ENCODE peak calls at places on chromosomes 3 and 15, in five cellular contexts. J, M, E, A and Y are unnamed samples.

GRCh38 chr3:80244390-80244789 is 476.6 kb upstream of the ROBO1 start:
- DNase-seq in M (peak), E (no peak), J (no peak), A (no peak), Y (no peak)

GRCh38 chr3:141553055-141553454 is 66.2 kb downstream of the RASA2 start:
- DNase-seq in J (no peak), E (no peak), M (no peak), A (no peak), Y (no peak)

GRCh38 chr3:185728630-185729334 is 96.1 kb downstream of the IGF2BP2 start:
- DNase-seq in E (no peak), M (peak), A (no peak), J (no peak), Y (no peak)

GRCh38 chr3:141072950-141073349 is 21.8 kb downstream of the SPSB4 start:
- DNase-seq in M (no peak), J (no peak), E (no peak), A (no peak), Y (no peak)

GRCh38 chr3:143002083-143002712 is 828 bp downstream of the U2SURP start:
- DNase-seq in J (no peak), M (peak), A (no peak), E (no peak), Y (no peak)

GRCh38 chr3:138459619-138460535 is 25.5 kb downstream of the ESYT3 start:
- DNase-seq in J (no peak), A (no peak), E (no peak), M (no peak), Y (no peak)

GRCh38 chr15:96038650-96039049 is 291.9 kb upstream of the NR2F2 start:
- DNase-seq in M (no peak), A (no peak), E (no peak), J (no peak), Y (no peak)

GRCh38 chr3:162338514-162338913 is 841.9 kb downstream of the OTOL1 start:
- DNase-seq in M (peak), A (no peak), J (no peak), E (no peak), Y (no peak)

GRCh38 chr3:33299395-33300081 is 22.3 kb downstream of the FBXL2 start:
- DNase-seq in J (no peak), A (no peak), M (peak), E (peak), Y (no peak)

GRCh38 chr15:91866971-91867372 is 13.5 kb downstream of the SLCO3A1 start:
- DNase-seq in M (no peak), E (no peak), A (no peak), J (no peak), Y (no peak)

GRCh38 chr3:134857776-134858515 is 62.9 kb downstream of the EPHB1 start:
- DNase-seq in M (no peak), E (no peak), J (no peak), A (no peak), Y (no peak)

GRCh38 chr15:59779110-59779509 is 90.0 kb upstream of the BNIP2 start:
- DNase-seq in A (no peak), M (no peak), J (no peak), E (no peak), Y (no peak)

GRCh38 chr3:174937488-174937887 is 78.4 kb downstream of the NAALADL2 start:
- DNase-seq in M (peak), J (no peak), A (no peak), E (peak), Y (no peak)

GRCh38 chr3:45677045-45677436 is 12.2 kb upstream of the SACM1L start:
- DNase-seq in M (peak), E (no peak), A (peak), J (no peak), Y (peak)

GRCh38 chr3:4778119-4778518 is 201.1 kb upstream of the BHLHE40 start:
- DNase-seq in A (no peak), E (no peak), M (no peak), J (no peak), Y (no peak)

GRCh38 chr15:68417051-68417450 is 14.9 kb downstream of the ITGA11 start:
- DNase-seq in J (no peak), A (no peak), E (no peak), M (no peak), Y (no peak)

GRCh38 chr3:40524222-40524570 is 564 bp upstream of the ZNF621 start:
- DNase-seq in M (no peak), J (no peak), A (no peak), E (no peak), Y (no peak)

GRCh38 chr15:74311734-74312444 is 55.6 kb downstream of the CYP11A1 start:
- DNase-seq in M (peak), A (no peak), J (no peak), E (no peak), Y (no peak)

GRCh38 chr3:186236357-186237020 is 125.5 kb downstream of the DGKG start:
- DNase-seq in M (no peak), E (no peak), A (no peak), J (no peak), Y (no peak)

GRCh38 chr15:83559310-83559966 is 94.5 kb upstream of the ADAMTSL3 start:
- DNase-seq in J (peak), E (peak), A (peak), M (peak), Y (no peak)

GRCh38 chr3:194285024-194285858 is 65.9 kb downstream of the CPN2 start:
- DNase-seq in J (no peak), A (no peak), M (no peak), E (no peak), Y (no peak)

GRCh38 chr3:181727122-181728036 is 15.7 kb downstream of the SOX2 start:
- DNase-seq in E (no peak), M (no peak), J (no peak), A (no peak), Y (no peak)

GRCh38 chr15:63176302-63176701 is 13.1 kb upstream of the RAB8B start:
- DNase-seq in E (no peak), A (no peak), M (no peak), J (no peak), Y (no peak)

GRCh38 chr15:36726224-36726623 is 146.8 kb downstream of the CDIN1 start:
- DNase-seq in M (no peak), A (no peak), E (no peak), J (no peak), Y (no peak)

GRCh38 chr15:94064676-94065313 is 166.6 kb upstream of the MCTP2 start:
- DNase-seq in M (peak), E (no peak), J (no peak), A (no peak), Y (no peak)

GRCh38 chr3:143718463-143718862 is 129.8 kb downstream of the SLC9A9 start:
- DNase-seq in J (no peak), M (no peak), E (no peak), A (no peak), Y (no peak)

GRCh38 chr3:150146891-150147761 is 176.4 kb upstream of the PFN2 start:
- DNase-seq in M (peak), A (no peak), E (peak), J (no peak), Y (peak)

GRCh38 chr3:124628865-124629264 is 101.4 kb upstream of the UMPS start:
- DNase-seq in E (no peak), M (no peak), J (no peak), A (no peak), Y (no peak)

GRCh38 chr15:40456299-40456712 is 14.5 kb upstream of the CHST14 start:
- DNase-seq in M (no peak), A (no peak), E (no peak), J (no peak), Y (no peak)

GRCh38 chr15:66734961-66735908 is 33.2 kb downstream of the SMAD6 start:
- DNase-seq in A (no peak), M (no peak), E (no peak), J (no peak), Y (no peak)

GRCh38 chr3:116179091-116179490 is 266.2 kb downstream of the LSAMP start:
- DNase-seq in E (peak), J (no peak), M (peak), A (no peak), Y (no peak)

GRCh38 chr3:140160553-140160952 is 225.6 kb downstream of the CLSTN2 start:
- DNase-seq in J (no peak), E (no peak), M (no peak), A (no peak), Y (no peak)

GRCh38 chr3:192830279-192831110 is 87.2 kb downstream of the MB21D2 start:
- DNase-seq in A (no peak), J (no peak), M (no peak), E (no peak), Y (no peak)

GRCh38 chr3:94716326-94717018 is 653.6 kb downstream of the NSUN3 start:
- DNase-seq in A (no peak), M (no peak), J (no peak), E (no peak), Y (no peak)

GRCh38 chr3:173502983-173503568 is 105.5 kb downstream of the NLGN1 start:
- DNase-seq in J (no peak), M (peak), E (peak), A (no peak), Y (no peak)

GRCh38 chr15:87724330-87724729 is 532.2 kb downstream of the NTRK3 start:
- DNase-seq in J (no peak), M (no peak), A (no peak), E (no peak), Y (no peak)

GRCh38 chr3:186108106-186108940 is 566 bp downstream of the ETV5 start:
- DNase-seq in M (peak), J (peak), A (peak), E (no peak), Y (no peak)

GRCh38 chr3:72690646-72691045 is 157.6 kb downstream of the SHQ1 start:
- DNase-seq in E (no peak), A (no peak), J (no peak), M (peak), Y (no peak)

GRCh38 chr15:99447497-99448371 is 118.0 kb upstream of the MEF2A start:
- DNase-seq in A (no peak), M (no peak), E (no peak), J (no peak), Y (no peak)

GRCh38 chr3:71991051-71991450 is 206.1 kb upstream of the PROK2 start:
- DNase-seq in A (no peak), J (no peak), E (no peak), M (no peak), Y (no peak)